ENCODE peak calls at places on chromosomes 3 and 15, in eight cellular contexts. X, B, H, V, Q, K, U and G are unnamed samples.

GRCh38 chr15:52093539-52094502 is 18.8 kb downstream of the BCL2L10 start:
- DNase-seq in X (peak; percentile 28), B (no peak), H (no peak), V (no peak), Q (peak; percentile 78), K (peak; percentile 63), U (peak; percentile 76), G (peak; percentile 73)

GRCh38 chr3:101362408-101362807 is 42.0 kb upstream of the IMPG2 start:
- DNase-seq in X (no peak), B (no peak), H (no peak), V (no peak), Q (no peak), K (no peak), U (no peak), G (no peak)

GRCh38 chr3:16266714-16267113 is 1.7 kb downstream of the OXNAD1 start:
- DNase-seq in X (no peak), B (no peak), H (no peak), V (no peak), Q (no peak), K (no peak), U (no peak), G (no peak)

GRCh38 chr15:100373942-100374341 is 32.2 kb upstream of the ADAMTS17 start:
- DNase-seq in X (no peak), B (peak; percentile 50), H (no peak), V (no peak), Q (no peak), K (no peak), U (no peak), G (no peak)

GRCh38 chr15:59062985-59063384 is 42.0 kb upstream of the CCNB2 start:
- DNase-seq in X (no peak), B (no peak), H (no peak), V (no peak), Q (no peak), K (no peak), U (no peak), G (no peak)

GRCh38 chr15:88651971-88652370 is 13.2 kb downstream of the ISG20 start:
- DNase-seq in X (no peak), B (peak; percentile 46), H (no peak), V (no peak), Q (peak; percentile 56), K (no peak), U (peak; percentile 11), G (no peak)

GRCh38 chr3:105397974-105398373 is 31.3 kb downstream of the ALCAM start:
- DNase-seq in X (no peak), B (no peak), H (no peak), V (no peak), Q (no peak), K (no peak), U (no peak), G (no peak)

GRCh38 chr3:31550452-31551251 is 17.9 kb downstream of the STT3B start:
- DNase-seq in X (no peak), B (no peak), H (no peak), V (no peak), Q (no peak), K (no peak), U (no peak), G (no peak)

GRCh38 chr15:70714575-70714974 is 48.8 kb downstream of the UACA start:
- DNase-seq in X (no peak), B (no peak), H (no peak), V (no peak), Q (no peak), K (no peak), U (no peak), G (no peak)

GRCh38 chr15:92355307-92355706 is 38.4 kb upstream of the ST8SIA2 start:
- DNase-seq in X (no peak), B (no peak), H (no peak), V (no peak), Q (no peak), K (no peak), U (no peak), G (no peak)

GRCh38 chr15:63157891-63158431 is 684 bp upstream of the RPS27L start:
- DNase-seq in X (peak; percentile 52), B (peak; percentile 59), H (no peak), V (peak; percentile 51), Q (peak; percentile 78), K (peak; percentile 60), U (peak; percentile 33), G (peak; percentile 62)

GRCh38 chr3:149266733-149267132 is 45.1 kb upstream of the CP start:
- DNase-seq in X (no peak), B (no peak), H (no peak), V (no peak), Q (no peak), K (no peak), U (no peak), G (no peak)

GRCh38 chr3:62870321-62870720 is 4.9 kb downstream of the CADPS start:
- DNase-seq in X (no peak), B (no peak), H (no peak), V (no peak), Q (no peak), K (no peak), U (no peak), G (no peak)

GRCh38 chr15:71542836-71543235 is 267.5 kb upstream of the NR2E3 start:
- DNase-seq in X (no peak), B (no peak), H (no peak), V (no peak), Q (no peak), K (no peak), U (no peak), G (no peak)

DNA sequence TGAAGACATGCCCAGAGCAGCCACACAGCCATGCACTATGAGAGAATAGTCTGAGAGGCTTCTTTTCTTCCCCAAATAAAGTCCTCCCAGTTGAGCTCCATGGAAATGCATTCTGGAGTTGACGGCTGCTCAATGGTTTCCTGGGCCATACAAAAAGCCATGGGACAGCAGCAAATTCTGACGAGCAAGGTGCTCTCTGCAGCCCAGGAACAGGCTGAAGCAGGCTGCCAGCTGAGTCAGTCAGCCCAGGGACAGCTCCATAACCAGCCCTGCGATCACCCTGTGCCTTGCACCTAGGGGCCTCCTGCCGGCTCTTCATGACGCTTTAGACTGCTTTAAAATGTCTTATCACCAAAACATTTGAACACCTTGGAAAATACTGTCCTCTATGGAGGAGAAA is 256.3 kb upstream of the CHRNA7 start:
- DNase-seq in X (no peak), B (no peak), H (no peak), V (no peak), Q (no peak), K (no peak), U (no peak), G (no peak)
- TF ChIP-seq POLR2A in X (no peak), B (no peak), H (no peak), V (no peak), Q (no peak), K (no peak), U (no peak), G (no peak)

DNA sequence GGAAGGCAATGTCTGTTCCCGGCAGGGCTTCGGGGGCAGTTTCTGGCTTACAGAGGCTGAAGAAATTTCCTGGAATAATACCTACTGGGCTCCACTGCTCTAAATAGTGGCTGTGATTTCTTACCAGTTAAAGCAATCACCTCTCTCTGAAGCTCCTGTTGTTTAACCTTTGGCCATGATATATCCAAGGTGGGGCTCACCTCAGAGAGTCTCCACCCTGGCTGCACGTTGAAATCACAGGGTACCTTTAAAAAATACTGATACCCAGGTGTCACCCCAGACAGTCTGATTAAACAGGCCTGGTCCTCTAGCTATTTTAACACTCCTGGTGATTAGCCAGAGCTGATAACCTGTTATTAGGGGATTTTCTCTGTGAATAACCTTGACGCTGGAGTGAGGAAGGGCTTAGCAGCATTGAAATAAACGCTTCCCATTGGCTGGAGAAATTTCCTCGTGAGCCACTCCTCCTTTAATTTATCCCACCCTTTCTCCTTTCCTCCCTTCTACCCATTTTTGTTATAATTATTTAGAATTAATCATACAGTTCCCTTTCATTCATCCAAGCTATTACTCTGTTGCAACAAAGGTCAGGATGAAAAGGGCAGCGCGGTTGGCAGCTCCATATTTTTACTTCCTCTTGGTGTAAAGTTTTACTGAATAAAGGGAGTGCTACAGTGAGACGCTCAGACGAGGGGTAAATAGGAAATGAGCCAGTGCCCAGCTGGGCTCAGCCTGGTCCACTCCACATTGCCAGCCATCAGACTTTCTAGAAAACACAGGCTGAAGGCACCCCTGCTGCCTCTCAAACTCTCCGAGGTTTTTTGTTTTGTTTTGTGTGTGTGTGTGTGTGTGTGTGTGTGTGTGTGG is 22.1 kb upstream of the ZBTB38 start:
- DNase-seq in X (no peak), B (no peak), H (no peak), V (no peak), Q (no peak), K (no peak), U (no peak), G (no peak)
- TF ChIP-seq POLR2A in X (no peak), B (no peak), H (no peak), V (no peak), Q (no peak), K (no peak), U (no peak), G (no peak)

GRCh38 chr3:150762662-150763121 is 277 bp downstream of the SIAH2 start:
- DNase-seq in X (no peak), B (no peak), H (no peak), V (no peak), Q (no peak), K (no peak), U (no peak), G (no peak)

GRCh38 chr3:150764607-150765366 is 1.8 kb upstream of the SIAH2 start:
- DNase-seq in X (no peak), B (no peak), H (no peak), V (no peak), Q (no peak), K (no peak), U (no peak), G (no peak)

GRCh38 chr3:150761831-150762661 is 923 bp downstream of the SIAH2 start:
- DNase-seq in X (peak; percentile 72), B (peak; percentile 60), H (no peak), V (peak; percentile 45), Q (peak; percentile 85), K (peak; percentile 54), U (peak; percentile 38), G (peak; percentile 82)

GRCh38 chr3:150763841-150764483 is 993 bp upstream of the SIAH2 start:
- DNase-seq in X (peak; percentile 81), B (no peak), H (no peak), V (no peak), Q (peak; percentile 87), K (peak; percentile 66), U (peak; percentile 33), G (peak; percentile 82)

GRCh38 chr3:150763122-150763840 is at the start of gene SIAH2:
- DNase-seq in X (peak; percentile 94), B (peak; percentile 81), H (peak; percentile 80), V (peak; percentile 89), Q (peak; percentile 96), K (peak; percentile 91), U (peak; percentile 86), G (peak; percentile 97)
- TF ChIP-seq POLR2A in X (peak; percentile 87), B (no peak), H (peak; percentile 68), V (peak; percentile 87), Q (no peak), K (peak; percentile 98), U (peak; percentile 54), G (peak; percentile 20)

DNA sequence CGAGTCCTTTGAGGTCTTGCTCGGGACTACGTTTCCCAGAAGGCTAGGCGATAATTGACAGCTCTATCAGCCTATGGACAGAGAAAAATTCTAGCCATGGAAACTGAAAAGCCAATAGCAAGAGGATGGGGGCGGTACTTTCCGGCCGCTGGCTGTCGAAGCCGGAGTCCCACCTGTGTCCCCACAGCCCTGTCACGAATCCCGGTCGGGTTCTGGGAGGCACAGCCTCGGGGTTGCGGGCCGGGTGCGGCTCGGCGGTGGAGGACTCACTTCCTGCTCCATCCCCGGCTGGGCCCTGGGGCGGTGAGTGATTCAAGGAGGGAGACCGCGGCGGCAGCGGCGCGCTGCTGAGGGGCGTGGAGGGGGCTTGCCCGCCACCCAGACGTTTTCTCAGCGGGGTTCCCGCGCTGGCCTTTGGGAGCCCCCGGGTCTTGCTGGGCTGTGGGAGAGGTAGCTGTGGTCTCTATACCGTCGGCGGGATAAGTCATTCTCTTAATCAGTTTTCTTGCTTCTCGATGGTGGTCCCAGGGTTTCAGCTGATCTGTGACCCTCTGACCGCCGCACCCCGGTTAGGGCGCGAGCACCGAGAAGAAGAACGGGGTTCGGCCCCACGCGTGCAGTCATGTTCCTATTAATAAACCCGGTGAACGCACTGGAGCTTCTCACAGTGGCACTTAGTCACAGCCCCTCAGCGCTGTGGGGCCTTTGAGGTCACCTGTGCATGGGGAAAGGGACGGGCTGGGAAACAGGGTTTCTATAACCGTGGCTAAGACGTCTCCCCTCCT is at the start of gene ZNF774:
- DNase-seq in X (peak; percentile 96), B (no peak), H (peak; percentile 96), V (peak; percentile 94), Q (peak; percentile 96), K (peak; percentile 85), U (peak; percentile 94), G (peak; percentile 98)
- TF ChIP-seq POLR2A in X (peak; percentile 84), B (no peak), H (no peak), V (peak; percentile 79), Q (no peak), K (no peak), U (no peak), G (peak; percentile 93)